ENCODE peak calls at places on chromosomes 3 and 15, in five cellular contexts. K is tibial artery, U is brain microvascular endothelial cell, M is IMR-90, I is BE2C. E is an unnamed sample. For H3K36me3, the result is how much of the 10 kb centered on the place peaks cover.

GRCh38 chr15:64029633-64030032 is 16.7 kb downstream of the DAPK2 start:
- DNase-seq in K (no peak), U (no peak), M (no peak), I (no peak), E (no peak)

GRCh38 chr15:99399612-99400011 is 148.3 kb downstream of the LRRC28 start:
- DNase-seq in K (no peak), U (no peak), M (no peak), I (no peak), E (no peak)

GRCh38 chr3:142180761-142181362 is 31.5 kb upstream of the TFDP2 start:
- DNase-seq in K (no peak), U (peak), M (peak), I (peak), E (peak)

GRCh38 chr15:101003706-101004105 is 84.5 kb downstream of the LRRK1 start:
- DNase-seq in K (no peak), U (no peak), M (no peak), I (no peak), E (no peak)

GRCh38 chr3:44001072-44001471 is 240.6 kb upstream of the TOPAZ1 start:
- DNase-seq in K (no peak), U (no peak), M (no peak), I (no peak), E (no peak)

GRCh38 chr15:71202712-71203111 is 87.4 kb downstream of the THSD4 start:
- DNase-seq in K (no peak), U (no peak), M (no peak), I (no peak), E (no peak)

GRCh38 chr3:71930056-71930991 is 145.4 kb upstream of the PROK2 start:
- DNase-seq in K (no peak), U (peak), M (peak), I (peak), E (peak)

GRCh38 chr3:43647331-43648166 is 25.7 kb upstream of the ANO10 start:
- DNase-seq in K (no peak), U (no peak), M (no peak), I (no peak), E (peak)

GRCh38 chr3:131349946-131350347 is 31.6 kb upstream of the NUDT16 start:
- DNase-seq in K (no peak), U (peak), M (peak), I (peak), E (no peak)

GRCh38 chr3:111695584-111696213 is 100.6 kb upstream of the ZBED2 start:
- DNase-seq in K (no peak), U (peak), M (peak), I (no peak), E (no peak)

GRCh38 chr15:70522323-70522966 is 240.9 kb downstream of the UACA start:
- DNase-seq in K (no peak), U (no peak), M (no peak), I (no peak), E (no peak)

GRCh38 chr3:38843898-38844297 is 27.9 kb upstream of the SCN10A start:
- DNase-seq in K (no peak), U (peak), M (peak), I (no peak), E (no peak)

GRCh38 chr3:9976736-9977709 is 9.6 kb downstream of the EMC3 start:
- DNase-seq in K (peak), U (peak), M (peak), I (no peak), E (no peak)

GRCh38 chr3:28198970-28199369 is 42.4 kb upstream of the CMC1 start:
- DNase-seq in K (no peak), U (no peak), M (no peak), I (no peak), E (no peak)

GRCh38 chr15:62649793-62650420 is 392.6 kb upstream of the TPM1 start:
- DNase-seq in K (no peak), U (peak), M (peak), I (no peak), E (no peak)

GRCh38 chr3:155944081-155944480 is 73.6 kb downstream of the GMPS start:
- DNase-seq in K (no peak), U (no peak), M (peak), I (no peak), E (no peak)

GRCh38 chr15:99224815-99225214 is 24.6 kb downstream of the TTC23 start:
- DNase-seq in K (no peak), U (no peak), M (no peak), I (no peak), E (no peak)

GRCh38 chr15:37140531-37141053 is 40.2 kb upstream of the MEIS2 start:
- DNase-seq in K (no peak), U (no peak), M (peak), I (no peak), E (no peak)

GRCh38 chr15:38424101-38424552 is 29.8 kb upstream of the FAM98B start:
- DNase-seq in K (no peak), U (no peak), M (no peak), I (no peak), E (no peak)

GRCh38 chr3:19886404-19886803 is 47.6 kb downstream of the EFHB start:
- DNase-seq in K (no peak), U (no peak), M (no peak), I (no peak), E (no peak)

GRCh38 chr3:195543642-195544536 is 764 bp upstream of the PPP1R2 start:
- DNase-seq in K (peak), U (no peak), M (no peak), I (peak), E (no peak)

DNA sequence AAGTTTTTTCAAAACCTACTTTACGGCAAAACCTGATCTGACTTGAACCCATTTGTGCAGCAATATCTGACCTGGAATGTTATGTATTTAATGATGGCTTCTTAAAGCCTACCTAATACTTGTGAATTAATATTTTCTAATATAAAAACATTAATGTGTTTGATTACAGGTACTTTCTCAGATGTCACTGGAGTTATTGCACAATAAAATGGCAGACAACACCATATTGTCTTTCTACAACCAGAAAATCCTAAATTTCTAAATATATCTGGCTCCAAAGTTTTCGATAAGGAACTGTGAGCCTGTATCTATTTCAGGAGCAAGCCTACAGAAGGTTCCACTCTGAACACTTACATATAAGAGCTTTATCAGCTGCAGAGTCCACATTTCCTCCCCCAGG is 184.5 kb downstream of the ATP8B4 start:
- DNase-seq in K (no peak), U (no peak), M (no peak), I (no peak), E (no peak)
- H3K36me3 ChIP-seq in K (under half), U (under half), M (under half), I (under half), E (under half)

GRCh38 chr15:34861216-34861615 is 65.9 kb upstream of the ACTC1 start:
- DNase-seq in K (no peak), U (no peak), M (no peak), I (no peak), E (no peak)
- H3K36me3 ChIP-seq in K (under half), U (under half), M (under half), I (half or more), E (under half)

GRCh38 chr15:40002295-40002694 is 36.7 kb downstream of the SRP14 start:
- DNase-seq in K (no peak), U (peak), M (peak), I (no peak), E (no peak)
- H3K36me3 ChIP-seq in K (half or more), U (under half), M (under half), I (under half), E (under half)

GRCh38 chr15:42674472-42674871 is 62.5 kb downstream of the CDAN1 start:
- DNase-seq in K (no peak), U (no peak), M (no peak), I (no peak), E (no peak)
- H3K36me3 ChIP-seq in K (half or more), U (under half), M (under half), I (under half), E (under half)

DNA sequence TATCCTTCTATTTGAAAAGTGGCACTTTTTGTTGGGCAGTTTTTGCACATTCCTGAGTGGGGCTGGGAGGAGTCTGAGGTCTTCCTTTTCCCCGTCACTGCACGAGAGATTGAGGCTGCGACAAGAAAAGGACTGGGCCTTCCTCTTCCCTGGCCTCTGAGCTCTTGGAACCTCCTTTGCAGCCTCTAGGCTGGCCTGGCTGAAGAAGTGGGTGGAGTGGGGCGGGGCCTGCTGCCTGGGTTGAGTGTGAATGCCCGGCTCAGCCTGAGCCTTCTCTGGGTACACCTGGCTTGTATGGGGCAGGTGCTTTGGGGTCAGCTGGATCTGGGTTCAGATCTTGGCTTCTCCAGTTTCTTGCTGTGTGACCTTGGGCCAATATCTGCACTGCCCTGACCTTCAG is 43.1 kb downstream of the PLXNA1 start:
- DNase-seq in K (no peak), U (no peak), M (no peak), I (no peak), E (no peak)
- H3K36me3 ChIP-seq in K (under half), U (half or more), M (half or more), I (half or more), E (under half)

DNA sequence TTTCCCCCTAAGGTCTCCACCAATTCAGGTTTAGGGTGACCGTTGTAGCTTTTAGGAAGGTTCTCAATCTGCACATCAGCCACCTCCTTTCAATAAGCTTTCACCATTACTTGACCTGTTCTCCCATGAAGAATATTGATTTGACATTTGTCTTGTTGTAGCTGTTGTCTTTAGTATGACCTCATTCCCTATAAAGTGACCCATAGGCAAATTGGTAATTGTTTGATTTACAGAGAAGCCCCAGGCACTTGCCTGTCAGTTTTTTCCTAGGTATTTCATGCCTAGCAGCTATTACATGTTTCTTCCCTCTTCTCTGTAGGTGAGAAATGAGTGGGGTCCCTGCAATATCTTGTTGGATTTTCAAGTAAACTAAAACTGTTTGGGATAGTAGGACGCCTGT is 36.0 kb downstream of the CHD2 start:
- DNase-seq in K (no peak), U (no peak), M (no peak), I (no peak), E (no peak)
- H3K36me3 ChIP-seq in K (under half), U (half or more), M (half or more), I (half or more), E (half or more)

DNA sequence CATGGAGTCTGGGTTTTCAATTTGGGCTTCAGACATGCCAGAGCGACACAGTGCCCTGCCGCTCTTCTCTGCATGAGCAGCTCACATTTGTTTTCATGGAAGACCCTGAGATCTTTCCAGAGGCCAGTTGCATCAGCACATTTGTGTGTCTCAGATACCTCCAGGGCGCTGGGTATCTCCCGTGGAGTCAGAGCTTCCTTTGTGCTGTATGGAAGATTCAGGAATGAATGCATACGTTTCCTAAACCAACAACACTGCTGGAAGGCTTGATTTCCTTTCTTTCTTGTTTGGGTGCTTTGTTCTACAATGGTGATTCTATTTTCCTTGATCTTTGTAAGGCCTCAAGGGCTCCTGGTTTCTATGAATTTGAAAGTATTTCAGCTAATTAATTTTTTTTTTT is 106.5 kb downstream of the CACNA2D3 start:
- DNase-seq in K (no peak), U (no peak), M (no peak), I (no peak), E (no peak)
- H3K36me3 ChIP-seq in K (under half), U (under half), M (under half), I (under half), E (under half)

GRCh38 chr15:89613031-89613430 is 37.8 kb downstream of the TICRR start:
- DNase-seq in K (no peak), U (no peak), M (no peak), I (no peak), E (peak)
- H3K36me3 ChIP-seq in K (under half), U (under half), M (under half), I (half or more), E (half or more)

GRCh38 chr3:14459384-14459783 is 57.0 kb downstream of the SLC6A6 start:
- DNase-seq in K (no peak), U (no peak), M (no peak), I (no peak), E (no peak)
- H3K36me3 ChIP-seq in K (under half), U (under half), M (under half), I (under half), E (under half)

GRCh38 chr3:168531116-168531515 is 435.4 kb upstream of the GOLIM4 start:
- DNase-seq in K (no peak), U (no peak), M (no peak), I (no peak), E (peak)
- H3K36me3 ChIP-seq in K (under half), U (under half), M (under half), I (under half), E (under half)

E was measured in HAP-1.